ENCODE peak calls at places on chromosomes 6 and 20, in four cellular contexts. M is GM12878, Q is A549, S is K562. F is an unnamed sample.

GRCh38 chr6:9620687-9621086 is 794.2 kb downstream of the TFAP2A start:
- DNase-seq in M (no peak), Q (no peak), S (no peak), F (no peak)

GRCh38 chr20:49398401-49399144 is 83.9 kb downstream of the KCNB1 start:
- DNase-seq in M (no peak), Q (peak; percentile 34), S (peak; percentile 32), F (no peak)

GRCh38 chr6:158793432-158793831 is 25.7 kb downstream of the EZR start:
- DNase-seq in M (no peak), Q (peak; percentile 67), S (peak; percentile 55), F (peak; percentile 66)

GRCh38 chr6:155213611-155214372 is 50.0 kb upstream of the CLDN20 start:
- DNase-seq in M (no peak), Q (no peak), S (no peak), F (no peak)

GRCh38 chr20:8255945-8256632 is 124.0 kb downstream of the PLCB1 start:
- DNase-seq in M (no peak), Q (no peak), S (no peak), F (peak; percentile 84)

GRCh38 chr6:4814212-4814611 is 38.0 kb downstream of the CDYL start:
- DNase-seq in M (no peak), Q (no peak), S (no peak), F (no peak)

GRCh38 chr20:57907131-57908083 is 197.6 kb upstream of the PMEPA1 start:
- DNase-seq in M (no peak), Q (no peak), S (no peak), F (no peak)

GRCh38 chr6:4776493-4776966 is 326 bp downstream of the CDYL start:
- DNase-seq in M (no peak), Q (no peak), S (peak; percentile 90), F (peak; percentile 22)

GRCh38 chr20:39176457-39176856 is 214.3 kb downstream of the DHX35 start:
- DNase-seq in M (no peak), Q (no peak), S (no peak), F (no peak)

GRCh38 chr6:75893058-75893775 is 144.2 kb downstream of the MYO6 start:
- DNase-seq in M (peak; percentile 19), Q (peak; percentile 57), S (peak; percentile 28), F (peak; percentile 61)

GRCh38 chr6:143335865-143336264 is 114.6 kb downstream of the ADAT2 start:
- DNase-seq in M (no peak), Q (no peak), S (no peak), F (no peak)

GRCh38 chr6:116531675-116532570 is 13.6 kb downstream of the TRAPPC3L start:
- DNase-seq in M (no peak), Q (peak; percentile 65), S (peak; percentile 64), F (peak; percentile 66)

GRCh38 chr20:52783769-52784168 is 188.4 kb upstream of the TSHZ2 start:
- DNase-seq in M (no peak), Q (peak; percentile 24), S (peak; percentile 28), F (peak; percentile 30)

GRCh38 chr20:58150772-58151171 is 77.7 kb downstream of the ANKRD60 start:
- DNase-seq in M (no peak), Q (no peak), S (no peak), F (no peak)

DNA sequence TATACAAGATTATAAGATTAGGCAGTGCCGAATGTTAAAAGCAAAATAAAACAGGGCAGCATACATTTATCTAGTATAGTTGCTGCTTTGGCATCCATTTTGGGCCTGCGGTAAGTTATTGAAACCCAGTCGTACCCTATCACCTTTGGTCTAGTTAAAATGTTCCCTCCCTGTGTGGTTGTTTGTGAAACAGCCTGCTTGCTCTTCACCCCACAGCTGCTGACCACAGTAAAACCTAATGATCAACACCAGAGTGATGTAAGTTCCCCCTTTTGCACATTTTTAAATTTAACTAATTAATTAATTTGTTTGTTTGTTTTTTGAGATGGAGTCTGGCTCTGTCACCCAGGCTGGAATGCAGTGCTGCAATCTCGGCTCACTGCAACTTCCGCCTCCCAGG is 50.3 kb upstream of the TXNDC5 start:
- DNase-seq in M (peak; percentile 48), Q (no peak), S (no peak), F (no peak)
- TF ChIP-seq ESRRA in M (no peak), Q (no peak), S (no peak), F (no peak)

DNA sequence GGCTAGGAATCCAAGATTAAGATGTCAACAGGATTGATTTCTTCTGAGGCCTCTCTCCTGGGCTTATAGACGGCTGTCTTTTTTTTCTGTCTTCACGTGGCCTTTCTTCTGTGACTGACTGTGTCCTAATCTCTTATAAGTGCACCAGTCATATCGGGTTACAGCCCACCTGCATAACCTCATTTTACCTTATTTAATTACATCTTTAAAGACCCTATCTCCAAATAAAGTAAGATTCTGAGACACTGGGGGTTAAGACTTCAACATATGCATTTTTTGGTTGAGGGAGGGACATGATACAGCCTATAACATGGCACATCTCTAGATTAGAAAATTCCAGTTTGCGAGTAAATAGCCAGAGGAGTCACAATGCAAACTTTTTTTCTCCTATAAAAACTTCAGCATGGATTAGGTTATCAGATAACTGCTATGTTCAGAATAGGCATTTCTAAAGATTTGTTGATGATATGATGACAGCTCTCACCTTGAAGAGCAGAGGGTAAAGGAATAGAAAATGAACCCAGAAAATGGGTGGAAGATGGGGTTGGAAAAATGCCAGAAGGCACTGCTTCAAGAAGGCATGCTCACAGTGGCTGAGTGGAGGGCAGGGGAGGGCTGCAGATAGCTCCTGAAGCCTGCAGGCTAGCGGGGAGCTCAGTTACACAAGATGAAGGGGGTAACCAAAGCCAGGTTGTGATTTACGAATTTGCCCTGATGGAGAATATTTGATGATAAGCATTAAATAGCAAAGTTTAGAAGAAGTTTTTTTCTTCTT is 8.7 kb upstream of the PDE7B start:
- DNase-seq in M (no peak), Q (no peak), S (no peak), F (no peak)
- TF ChIP-seq MAX in M (no peak), Q (no peak), S (no peak), F (no peak)

GRCh38 chr6:151065027-151065815 is 174.5 kb upstream of the AKAP12 start:
- DNase-seq in M (no peak), Q (no peak), S (no peak), F (no peak)
- H3K4me1 ChIP-seq in M (no peaks in the 10 kb centered on the region), Q (peaks cover 65% of the 10 kb centered on the region), S (no peaks in the 10 kb centered on the region), F (peaks cover 60% of the 10 kb centered on the region)

GRCh38 chr20:18007534-18008292 is 38.9 kb downstream of the MGME1 start:
- DNase-seq in M (no peak), Q (no peak), S (no peak), F (no peak)

GRCh38 chr20:18006684-18007083 is 37.9 kb downstream of the MGME1 start:
- DNase-seq in M (no peak), Q (no peak), S (no peak), F (no peak)

GRCh38 chr20:18004389-18005031 is 35.7 kb downstream of the MGME1 start:
- DNase-seq in M (no peak), Q (no peak), S (no peak), F (peak; percentile 59)

GRCh38 chr20:18005170-18005989 is 36.6 kb downstream of the MGME1 start:
- DNase-seq in M (peak; percentile 66), Q (no peak), S (no peak), F (no peak)

DNA sequence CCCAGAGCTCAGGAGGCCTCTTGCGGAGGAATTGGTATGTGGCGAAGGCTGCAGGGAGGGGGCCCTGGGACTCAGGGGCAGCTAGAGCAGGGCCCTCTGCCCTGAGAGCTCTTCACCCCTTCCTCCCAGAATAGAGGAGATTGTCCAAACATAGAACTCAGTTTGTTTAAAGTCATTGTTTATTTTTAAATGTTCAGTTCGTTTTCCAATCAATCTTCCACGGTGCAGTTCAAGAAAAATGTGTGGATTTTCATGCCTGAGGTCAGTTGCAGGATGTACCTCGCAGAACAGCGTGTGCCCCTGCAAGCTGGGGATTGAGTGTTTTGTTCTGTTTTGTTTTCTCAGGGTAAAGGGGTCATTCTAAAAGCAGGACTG is 37.2 kb downstream of the MGME1 start:
- DNase-seq in M (no peak), Q (no peak), S (no peak), F (no peak)
- TF ChIP-seq ESRRA in M (no peak), Q (no peak), S (no peak), F (no peak)

GRCh38 chr6:132357120-132357519 is 44.2 kb downstream of the MOXD1 start:
- DNase-seq in M (no peak), Q (no peak), S (no peak), F (no peak)

GRCh38 chr6:132359891-132360290 is 41.4 kb downstream of the MOXD1 start:
- DNase-seq in M (no peak), Q (no peak), S (no peak), F (no peak)

GRCh38 chr6:132354517-132355167 is 46.6 kb downstream of the MOXD1 start:
- DNase-seq in M (peak; percentile 63), Q (peak; percentile 29), S (no peak), F (no peak)
- TF ChIP-seq MAX in M (no peak), Q (no peak), S (no peak), F (no peak)

GRCh38 chr6:135600931-135601330 is 103.4 kb upstream of the AHI1 start:
- DNase-seq in M (no peak), Q (no peak), S (no peak), F (no peak)
- H3K4me1 ChIP-seq in M (no peaks in the 10 kb centered on the region), Q (no peaks in the 10 kb centered on the region), S (peaks cover 3% of the 10 kb centered on the region), F (no peaks in the 10 kb centered on the region)

GRCh38 chr6:145924600-145924999 is 39.6 kb downstream of the SHPRH start:
- DNase-seq in M (no peak), Q (no peak), S (no peak), F (no peak)

GRCh38 chr6:145929037-145929633 is 35.0 kb downstream of the SHPRH start:
- DNase-seq in M (no peak), Q (peak; percentile 47), S (peak; percentile 24), F (peak; percentile 49)
- TF ChIP-seq ESRRA in M (no peak), Q (no peak), S (no peak), F (no peak)

DNA sequence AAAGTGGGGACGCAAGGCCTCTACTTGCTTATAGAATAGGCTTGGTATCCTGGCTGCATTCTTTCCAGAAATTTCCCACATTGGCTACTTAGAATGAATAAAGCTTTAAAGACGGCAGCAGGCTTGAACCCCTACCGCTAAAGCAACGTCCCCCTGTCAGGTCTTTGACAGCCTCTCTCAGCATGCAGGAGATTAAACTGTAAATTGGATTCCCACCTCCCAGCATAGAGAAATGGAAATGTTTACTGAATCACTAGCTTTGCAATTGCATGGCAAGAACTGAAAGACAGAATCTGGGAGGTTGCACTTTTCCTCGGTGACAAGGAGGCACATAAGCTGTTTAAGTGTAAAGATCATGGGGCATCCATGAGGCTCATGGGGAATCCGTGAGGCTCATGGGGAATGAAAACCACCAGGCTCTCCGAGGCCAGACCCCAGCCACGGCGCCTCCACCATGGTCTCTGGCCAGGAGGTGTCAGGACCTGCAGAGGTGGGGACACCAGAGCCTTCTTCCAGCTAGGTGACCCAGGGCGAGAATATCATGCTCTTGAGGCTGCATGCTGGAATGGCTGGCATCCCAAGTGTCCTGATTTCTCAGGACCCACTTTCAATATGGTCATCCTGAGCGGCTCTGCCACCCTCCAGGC is 10.3 kb downstream of the LEMD2 start:
- DNase-seq in M (no peak), Q (no peak), S (no peak), F (no peak)
- TF ChIP-seq MAX in M (no peak), Q (no peak), S (no peak), F (no peak)

GRCh38 chr6:3228791-3229565 is 1.5 kb upstream of the TUBB2B start:
- DNase-seq in M (no peak), Q (no peak), S (no peak), F (no peak)

GRCh38 chr6:3227363-3228045 is at the start of gene TUBB2B:
- DNase-seq in M (no peak), Q (no peak), S (peak; percentile 78), F (no peak)

GRCh38 chr6:3229566-3230274 is 2.3 kb upstream of the TUBB2B start:
- DNase-seq in M (no peak), Q (no peak), S (peak; percentile 61), F (no peak)

GRCh38 chr6:3228046-3228671 is 706 bp upstream of the TUBB2B start:
- DNase-seq in M (no peak), Q (no peak), S (peak; percentile 84), F (no peak)

GRCh38 chr6:3226422-3227362 is 761 bp downstream of the TUBB2B start:
- DNase-seq in M (no peak), Q (no peak), S (peak; percentile 58), F (no peak)
- H3K4me1 ChIP-seq in M (peaks cover 37% of the 10 kb centered on the region), Q (peaks cover 11% of the 10 kb centered on the region), S (peaks cover 46% of the 10 kb centered on the region), F (peaks cover 46% of the 10 kb centered on the region)

F was measured in HepG2.